ENCODE peak calls at places on chromosomes 11 and 22, in seven cellular contexts. One of them, this sample, is unnamed.

GRCh38 chr11:31640611-31641010 is 131.0 kb downstream of the ELP4 start:
- DNase-seq in neural crest cell: no peak
- DNase-seq in fibroblast of gingiva: no peak
- DNase-seq in effector memory CD4-positive, alpha-beta T cell: no peak
- DNase-seq in activated naive CD4-positive, alpha-beta T cell: no peak
- DNase-seq in activated naive CD8-positive, alpha-beta T cell treated with anti-CD3 and anti-CD28 coated beads for 36 hours: no peak
- DNase-seq in right atrium auricular region: no peak
- DNase-seq in this sample: no peak

GRCh38 chr22:42925598-42925997 is 68.5 kb upstream of the ARFGAP3 start:
- DNase-seq in neural crest cell: no peak
- DNase-seq in fibroblast of gingiva: no peak
- DNase-seq in effector memory CD4-positive, alpha-beta T cell: no peak
- DNase-seq in activated naive CD4-positive, alpha-beta T cell: no peak
- DNase-seq in activated naive CD8-positive, alpha-beta T cell treated with anti-CD3 and anti-CD28 coated beads for 36 hours: no peak
- DNase-seq in right atrium auricular region: no peak
- DNase-seq in this sample: no peak

GRCh38 chr11:61122761-61123160 is 20.5 kb downstream of the CD5 start:
- DNase-seq in neural crest cell: no peak
- DNase-seq in fibroblast of gingiva: no peak
- DNase-seq in effector memory CD4-positive, alpha-beta T cell: no peak
- DNase-seq in activated naive CD4-positive, alpha-beta T cell: no peak
- DNase-seq in activated naive CD8-positive, alpha-beta T cell treated with anti-CD3 and anti-CD28 coated beads for 36 hours: no peak
- DNase-seq in right atrium auricular region: no peak
- DNase-seq in this sample: no peak

GRCh38 chr22:39301926-39302325 is 17.5 kb downstream of the RPL3 start:
- DNase-seq in neural crest cell: no peak
- DNase-seq in fibroblast of gingiva: no peak
- DNase-seq in effector memory CD4-positive, alpha-beta T cell: no peak
- DNase-seq in activated naive CD4-positive, alpha-beta T cell: no peak
- DNase-seq in activated naive CD8-positive, alpha-beta T cell treated with anti-CD3 and anti-CD28 coated beads for 36 hours: no peak
- DNase-seq in right atrium auricular region: no peak
- DNase-seq in this sample: no peak

GRCh38 chr11:14506532-14506931 is 6.9 kb upstream of the COPB1 start:
- DNase-seq in neural crest cell: no peak
- DNase-seq in fibroblast of gingiva: peak
- DNase-seq in effector memory CD4-positive, alpha-beta T cell: no peak
- DNase-seq in activated naive CD4-positive, alpha-beta T cell: no peak
- DNase-seq in activated naive CD8-positive, alpha-beta T cell treated with anti-CD3 and anti-CD28 coated beads for 36 hours: no peak
- DNase-seq in right atrium auricular region: no peak
- DNase-seq in this sample: no peak

GRCh38 chr11:64339754-64340408 is at the start of gene CCDC88B:
- DNase-seq in neural crest cell: no peak
- DNase-seq in fibroblast of gingiva: no peak
- DNase-seq in effector memory CD4-positive, alpha-beta T cell: peak
- DNase-seq in activated naive CD4-positive, alpha-beta T cell: peak
- DNase-seq in activated naive CD8-positive, alpha-beta T cell treated with anti-CD3 and anti-CD28 coated beads for 36 hours: peak
- DNase-seq in right atrium auricular region: no peak
- DNase-seq in this sample: no peak

GRCh38 chr11:12288212-12288933 is 89.0 kb upstream of the PARVA start:
- DNase-seq in neural crest cell: peak
- DNase-seq in fibroblast of gingiva: peak
- DNase-seq in effector memory CD4-positive, alpha-beta T cell: no peak
- DNase-seq in activated naive CD4-positive, alpha-beta T cell: peak
- DNase-seq in activated naive CD8-positive, alpha-beta T cell treated with anti-CD3 and anti-CD28 coated beads for 36 hours: peak
- DNase-seq in right atrium auricular region: peak
- DNase-seq in this sample: peak

GRCh38 chr22:28933321-28933720 is 49.9 kb downstream of the ZNRF3 start:
- DNase-seq in neural crest cell: no peak
- DNase-seq in fibroblast of gingiva: no peak
- DNase-seq in effector memory CD4-positive, alpha-beta T cell: no peak
- DNase-seq in activated naive CD4-positive, alpha-beta T cell: no peak
- DNase-seq in activated naive CD8-positive, alpha-beta T cell treated with anti-CD3 and anti-CD28 coated beads for 36 hours: no peak
- DNase-seq in right atrium auricular region: no peak
- DNase-seq in this sample: no peak

GRCh38 chr11:121119444-121119843 is 18.4 kb downstream of the TECTA start:
- DNase-seq in neural crest cell: no peak
- DNase-seq in fibroblast of gingiva: peak
- DNase-seq in effector memory CD4-positive, alpha-beta T cell: no peak
- DNase-seq in activated naive CD4-positive, alpha-beta T cell: no peak
- DNase-seq in activated naive CD8-positive, alpha-beta T cell treated with anti-CD3 and anti-CD28 coated beads for 36 hours: no peak
- DNase-seq in right atrium auricular region: no peak
- DNase-seq in this sample: no peak

GRCh38 chr22:29044657-29045176 is 16.9 kb downstream of the C22orf31 start:
- DNase-seq in neural crest cell: no peak
- DNase-seq in fibroblast of gingiva: peak
- DNase-seq in effector memory CD4-positive, alpha-beta T cell: no peak
- DNase-seq in activated naive CD4-positive, alpha-beta T cell: no peak
- DNase-seq in activated naive CD8-positive, alpha-beta T cell treated with anti-CD3 and anti-CD28 coated beads for 36 hours: no peak
- DNase-seq in right atrium auricular region: no peak
- DNase-seq in this sample: no peak

GRCh38 chr22:33921576-33922181 is 1.4 kb upstream of the LARGE1 start:
- DNase-seq in neural crest cell: peak
- DNase-seq in fibroblast of gingiva: peak
- DNase-seq in effector memory CD4-positive, alpha-beta T cell: no peak
- DNase-seq in activated naive CD4-positive, alpha-beta T cell: no peak
- DNase-seq in activated naive CD8-positive, alpha-beta T cell treated with anti-CD3 and anti-CD28 coated beads for 36 hours: peak
- DNase-seq in right atrium auricular region: peak
- DNase-seq in this sample: peak

GRCh38 chr22:42820075-42820763 is 36.9 kb downstream of the ARFGAP3 start:
- DNase-seq in neural crest cell: no peak
- DNase-seq in fibroblast of gingiva: peak
- DNase-seq in effector memory CD4-positive, alpha-beta T cell: no peak
- DNase-seq in activated naive CD4-positive, alpha-beta T cell: no peak
- DNase-seq in activated naive CD8-positive, alpha-beta T cell treated with anti-CD3 and anti-CD28 coated beads for 36 hours: no peak
- DNase-seq in right atrium auricular region: peak
- DNase-seq in this sample: peak

GRCh38 chr11:130448416-130449068 is at the start of gene ADAMTS15:
- DNase-seq in neural crest cell: peak
- DNase-seq in fibroblast of gingiva: peak
- DNase-seq in effector memory CD4-positive, alpha-beta T cell: no peak
- DNase-seq in activated naive CD4-positive, alpha-beta T cell: no peak
- DNase-seq in activated naive CD8-positive, alpha-beta T cell treated with anti-CD3 and anti-CD28 coated beads for 36 hours: peak
- DNase-seq in right atrium auricular region: peak
- DNase-seq in this sample: peak

GRCh38 chr22:33271390-33272161 is 213.4 kb upstream of the SYN3 start:
- DNase-seq in neural crest cell: no peak
- DNase-seq in fibroblast of gingiva: peak
- DNase-seq in effector memory CD4-positive, alpha-beta T cell: no peak
- DNase-seq in activated naive CD4-positive, alpha-beta T cell: no peak
- DNase-seq in activated naive CD8-positive, alpha-beta T cell treated with anti-CD3 and anti-CD28 coated beads for 36 hours: no peak
- DNase-seq in right atrium auricular region: peak
- DNase-seq in this sample: no peak

GRCh38 chr22:20181194-20181931 is 30.5 kb upstream of the CCDC188 start:
- DNase-seq in neural crest cell: no peak
- DNase-seq in fibroblast of gingiva: no peak
- DNase-seq in effector memory CD4-positive, alpha-beta T cell: no peak
- DNase-seq in activated naive CD4-positive, alpha-beta T cell: no peak
- DNase-seq in activated naive CD8-positive, alpha-beta T cell treated with anti-CD3 and anti-CD28 coated beads for 36 hours: no peak
- DNase-seq in right atrium auricular region: no peak
- DNase-seq in this sample: no peak

GRCh38 chr11:24588075-24588474 is 91.2 kb downstream of the LUZP2 start:
- DNase-seq in neural crest cell: no peak
- DNase-seq in fibroblast of gingiva: no peak
- DNase-seq in effector memory CD4-positive, alpha-beta T cell: no peak
- DNase-seq in activated naive CD4-positive, alpha-beta T cell: no peak
- DNase-seq in activated naive CD8-positive, alpha-beta T cell treated with anti-CD3 and anti-CD28 coated beads for 36 hours: no peak
- DNase-seq in right atrium auricular region: no peak
- DNase-seq in this sample: no peak

GRCh38 chr11:4118107-4118506 is 23.5 kb downstream of the RRM1 start:
- DNase-seq in neural crest cell: no peak
- DNase-seq in fibroblast of gingiva: peak
- DNase-seq in effector memory CD4-positive, alpha-beta T cell: no peak
- DNase-seq in activated naive CD4-positive, alpha-beta T cell: no peak
- DNase-seq in activated naive CD8-positive, alpha-beta T cell treated with anti-CD3 and anti-CD28 coated beads for 36 hours: no peak
- DNase-seq in right atrium auricular region: no peak
- DNase-seq in this sample: no peak

GRCh38 chr11:112588252-112588668 is 327.6 kb upstream of the PLET1 start:
- DNase-seq in neural crest cell: peak
- DNase-seq in fibroblast of gingiva: peak
- DNase-seq in effector memory CD4-positive, alpha-beta T cell: no peak
- DNase-seq in activated naive CD4-positive, alpha-beta T cell: peak
- DNase-seq in activated naive CD8-positive, alpha-beta T cell treated with anti-CD3 and anti-CD28 coated beads for 36 hours: peak
- DNase-seq in right atrium auricular region: peak
- DNase-seq in this sample: no peak

GRCh38 chr11:88508808-88509581 is 171.5 kb upstream of the CTSC start:
- DNase-seq in neural crest cell: peak
- DNase-seq in fibroblast of gingiva: no peak
- DNase-seq in effector memory CD4-positive, alpha-beta T cell: no peak
- DNase-seq in activated naive CD4-positive, alpha-beta T cell: no peak
- DNase-seq in activated naive CD8-positive, alpha-beta T cell treated with anti-CD3 and anti-CD28 coated beads for 36 hours: peak
- DNase-seq in right atrium auricular region: no peak
- DNase-seq in this sample: no peak

GRCh38 chr22:39839198-39839597 is 54.4 kb downstream of the ENTHD1 start:
- DNase-seq in neural crest cell: no peak
- DNase-seq in fibroblast of gingiva: no peak
- DNase-seq in effector memory CD4-positive, alpha-beta T cell: no peak
- DNase-seq in activated naive CD4-positive, alpha-beta T cell: no peak
- DNase-seq in activated naive CD8-positive, alpha-beta T cell treated with anti-CD3 and anti-CD28 coated beads for 36 hours: no peak
- DNase-seq in right atrium auricular region: no peak
- DNase-seq in this sample: no peak